ENCODE peak calls at places on chromosome 6, in five cellular contexts. G is D341Med, Q is H54, Z is EH, P is Ammon's horn. X is an unnamed sample.

GRCh38 chr6:4780360-4780812 is 4.2 kb downstream of the CDYL start:
- DNase-seq in G (no peak), P (no peak), Z (peak), Q (no peak), X (no peak)

GRCh38 chr6:9195322-9195721 is 760.0 kb upstream of the SLC35B3 start:
- DNase-seq in Z (no peak), P (no peak), G (no peak), Q (no peak), X (no peak)

GRCh38 chr6:148258868-148259267 is 83.8 kb upstream of the SASH1 start:
- DNase-seq in Z (no peak), Q (no peak), P (no peak), G (no peak), X (no peak)

GRCh38 chr6:128464790-128465189 is 55.6 kb downstream of the PTPRK start:
- DNase-seq in Z (no peak), G (no peak), P (no peak), Q (no peak), X (no peak)

GRCh38 chr6:100322886-100323285 is 141.8 kb downstream of the SIM1 start:
- DNase-seq in Q (no peak), G (no peak), Z (no peak), P (no peak), X (no peak)

GRCh38 chr6:41535766-41536165 is 10.4 kb upstream of the FOXP4 start:
- DNase-seq in P (no peak), Q (no peak), G (no peak), Z (no peak), X (no peak)

GRCh38 chr6:90502866-90503407 is 83.9 kb downstream of the MAP3K7 start:
- DNase-seq in G (no peak), Z (no peak), Q (no peak), P (no peak), X (no peak)

GRCh38 chr6:15791401-15792137 is 128.7 kb upstream of the DTNBP1 start:
- DNase-seq in G (peak), P (peak), Q (no peak), Z (peak), X (no peak)

GRCh38 chr6:45545416-45545815 is 167.7 kb upstream of the SUPT3H start:
- DNase-seq in Z (no peak), G (no peak), P (no peak), Q (no peak), X (no peak)

GRCh38 chr6:184161-184695 is 108.1 kb upstream of the DUSP22 start:
- DNase-seq in Z (no peak), G (no peak), Q (no peak), P (no peak), X (peak)

GRCh38 chr6:42313941-42314570 is 96.4 kb upstream of the MRPS10 start:
- DNase-seq in P (no peak), Z (peak), G (no peak), Q (no peak), X (no peak)

GRCh38 chr6:120681204-120681603 is 653.1 kb downstream of the TBC1D32 start:
- DNase-seq in Z (no peak), G (no peak), P (no peak), Q (no peak), X (no peak)

GRCh38 chr6:33965766-33966165 is 162.0 kb upstream of the MLN start:
- DNase-seq in G (no peak), Q (no peak), P (no peak), Z (no peak), X (no peak)

GRCh38 chr6:33992191-33992590 is 153.7 kb downstream of the GRM4 start:
- DNase-seq in Z (no peak), G (no peak), Q (no peak), P (no peak), X (no peak)

GRCh38 chr6:98634569-98634968 is 199.8 kb upstream of the POU3F2 start:
- DNase-seq in Z (no peak), Q (no peak), G (no peak), P (no peak), X (no peak)

GRCh38 chr6:48881551-48881950 is 581.5 kb downstream of the MMUT start:
- DNase-seq in Z (no peak), Q (no peak), P (no peak), G (no peak), X (no peak)